ENCODE peak calls at places on chromosomes 2 and 18, in five cellular contexts. T is H1, P is K562, O is GM12878, V is HepG2. X is an unnamed sample.

GRCh38 chr2:225429718-225430117 is 30.2 kb downstream of the NYAP2 start:
- DNase-seq in T (no peak), P (no peak), O (no peak), V (no peak), X (no peak)

GRCh38 chr2:239194731-239195317 is 206.0 kb downstream of the HDAC4 start:
- DNase-seq in T (no peak), P (no peak), O (no peak), V (no peak), X (no peak)

GRCh38 chr18:9736942-9737813 is 29.1 kb downstream of the RAB31 start:
- DNase-seq in T (no peak), P (no peak), O (no peak), V (no peak), X (peak)

GRCh38 chr18:59691046-59691395 is 6.2 kb downstream of the CCBE1 start:
- DNase-seq in T (no peak), P (no peak), O (no peak), V (no peak), X (no peak)

GRCh38 chr2:166335284-166335683 is 40.5 kb downstream of the SCN9A start:
- DNase-seq in T (no peak), P (no peak), O (no peak), V (peak), X (no peak)

GRCh38 chr2:196330645-196331044 is 159.3 kb upstream of the STK17B start:
- DNase-seq in T (no peak), P (no peak), O (no peak), V (no peak), X (no peak)

GRCh38 chr2:26550276-26551015 is 72.5 kb upstream of the OTOF start:
- DNase-seq in T (no peak), P (no peak), O (no peak), V (no peak), X (no peak)

GRCh38 chr18:31041346-31042067 is 1.0 kb downstream of the DSC3 start:
- DNase-seq in T (no peak), P (no peak), O (no peak), V (no peak), X (no peak)

GRCh38 chr2:206217743-206218520 is 56.5 kb upstream of the ZDBF2 start:
- DNase-seq in T (no peak), P (no peak), O (no peak), V (no peak), X (no peak)

DNA sequence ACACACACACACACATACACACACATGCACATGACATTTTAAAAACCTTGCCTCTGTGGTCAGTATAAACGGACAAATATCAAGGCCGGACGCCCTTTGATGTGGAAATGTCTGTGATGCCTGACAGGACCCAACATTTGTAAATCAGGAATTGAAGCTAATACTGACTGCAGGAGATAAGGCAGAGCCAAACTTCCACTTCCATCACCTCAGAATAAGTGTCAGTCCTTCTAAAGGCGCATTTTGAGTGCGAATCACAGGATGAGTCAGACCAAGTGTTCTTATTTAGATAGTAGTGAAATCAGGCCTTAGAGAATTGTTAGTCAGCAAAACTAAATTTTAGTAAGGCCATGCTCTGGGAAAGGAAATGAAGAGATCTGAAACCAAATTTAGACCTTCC is 211.7 kb upstream of the LRATD1 start:
- DNase-seq in T (no peak), P (no peak), O (no peak), V (no peak), X (no peak)
- TF ChIP-seq RAD21 in T (no peak), P (no peak), O (no peak), V (no peak), X (no peak)

DNA sequence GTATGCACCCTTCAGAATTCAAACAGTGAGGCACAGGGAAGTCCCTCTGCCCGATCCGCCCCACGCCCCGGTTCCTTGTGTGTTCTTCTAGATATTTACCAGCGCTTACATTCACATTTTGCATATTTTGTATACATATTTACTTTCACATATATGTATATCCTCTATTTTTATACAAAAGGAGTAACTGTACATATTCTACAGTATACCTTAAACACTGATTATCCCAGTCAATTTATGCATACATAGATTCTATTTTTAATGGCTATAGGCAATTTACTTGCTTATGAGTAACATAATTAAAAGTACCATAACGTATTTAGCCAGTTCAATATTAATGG is 309 bp upstream of the DUSP11 start:
- DNase-seq in T (no peak), P (no peak), O (no peak), V (no peak), X (no peak)
- H3K4me3 ChIP-seq in T (peak), P (peak), O (no peak), V (no peak), X (peak)

GRCh38 chr2:46692316-46692715 is 213.0 kb downstream of the TMEM247 start:
- DNase-seq in T (no peak), P (no peak), O (no peak), V (no peak), X (no peak)
- TF ChIP-seq SRF in T (no peak), P (no peak), O (no peak), V (no peak), X (no peak)

DNA sequence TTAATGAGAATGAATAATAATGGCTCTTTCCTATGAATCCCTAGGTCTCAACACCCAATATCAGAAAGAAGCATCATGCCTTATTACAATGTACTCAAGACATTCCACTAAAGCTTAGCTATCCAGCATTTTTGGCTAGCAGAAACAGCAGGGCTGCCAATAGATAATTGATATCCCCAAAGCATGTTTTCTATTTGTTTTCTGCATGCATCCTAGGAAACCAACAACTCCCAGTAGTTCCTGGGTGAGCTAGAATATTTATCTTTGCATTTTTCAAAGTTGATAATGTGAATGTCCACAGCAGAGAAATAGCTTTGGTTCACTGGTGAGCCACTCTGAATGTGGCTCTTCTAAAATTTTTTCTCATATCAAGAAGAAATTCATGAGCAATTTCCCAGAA is 5.8 kb upstream of the ANTXR1 start:
- DNase-seq in T (no peak), P (no peak), O (no peak), V (no peak), X (no peak)
- TF ChIP-seq RAD21 in T (no peak), P (no peak), O (no peak), V (no peak), X (no peak)

GRCh38 chr18:12306752-12307151 is 1.3 kb upstream of the TUBB6 start:
- DNase-seq in T (no peak), P (no peak), O (no peak), V (no peak), X (no peak)

GRCh38 chr18:12307251-12307736 is 747 bp upstream of the TUBB6 start:
- DNase-seq in T (no peak), P (no peak), O (no peak), V (no peak), X (no peak)

GRCh38 chr18:12305211-12305610 is 2.8 kb upstream of the TUBB6 start:
- DNase-seq in T (no peak), P (no peak), O (no peak), V (no peak), X (no peak)

GRCh38 chr18:12304351-12305210 is 3.5 kb upstream of the TUBB6 start:
- DNase-seq in T (no peak), P (no peak), O (no peak), V (no peak), X (no peak)

GRCh38 chr18:12305930-12306629 is 2.0 kb upstream of the TUBB6 start:
- DNase-seq in T (no peak), P (no peak), O (no peak), V (no peak), X (no peak)
- H3K4me3 ChIP-seq in T (peak), P (no peak), O (no peak), V (no peak), X (no peak)

GRCh38 chr2:116687381-116687780 is 1127.1 kb upstream of the DDX18 start:
- DNase-seq in T (no peak), P (no peak), O (no peak), V (no peak), X (no peak)

GRCh38 chr2:116696223-116696622 is 1118.3 kb upstream of the DDX18 start:
- DNase-seq in T (no peak), P (no peak), O (no peak), V (no peak), X (no peak)

GRCh38 chr2:116696903-116697302 is 1117.6 kb upstream of the DDX18 start:
- DNase-seq in T (no peak), P (no peak), O (no peak), V (no peak), X (no peak)

GRCh38 chr2:116692988-116693387 is 1121.5 kb upstream of the DDX18 start:
- DNase-seq in T (no peak), P (no peak), O (no peak), V (no peak), X (no peak)
- TF ChIP-seq SRF in T (no peak), P (no peak), O (no peak), V (no peak), X (no peak)